ENCODE peak calls at places on chromosome X, in ten cellular contexts. O is ELR; D is cerebellum; V is NCI-H1436; A is NCI-H1092 treated with DMSO at 0.1 percent for 48 hours; W is AG10803; Z is SHP77; E is caudate nucleus; B is HCT116; G is stimulated activated CD4-positive, alpha-beta T cell treated with anti-CD3 and anti-CD28 coated beads, TNF-alpha, amount 100 ng/mL, for 4 hours. S is an unnamed sample.

GRCh38 chrX:7024850-7025249 is 122.7 kb upstream of the STS start:
- DNase-seq in O (no peak), A (no peak), W (no peak), D (no peak), B (no peak), Z (no peak), V (no peak), G (no peak), E (no peak), S (no peak)

GRCh38 chrX:19725545-19726102 is 161.8 kb downstream of the SH3KBP1 start:
- DNase-seq in W (peak), V (no peak), A (no peak), D (no peak), Z (no peak), B (no peak), O (peak), E (no peak), G (no peak), S (peak)

GRCh38 chrX:56766554-56767412 is 37.7 kb downstream of the NBDY start:
- DNase-seq in A (no peak), Z (no peak), V (no peak), B (no peak), E (no peak), D (no peak), O (peak), W (peak), G (no peak), S (no peak)

GRCh38 chrX:48910926-48911406 is 480 bp downstream of the SLC35A2 start:
- DNase-seq in G (no peak), D (no peak), O (peak), B (no peak), A (no peak), E (no peak), W (peak), Z (no peak), V (no peak), S (no peak)

GRCh38 chrX:70436380-70436779 is 8.3 kb upstream of the DLG3 start:
- DNase-seq in O (no peak), V (peak), G (no peak), D (no peak), W (no peak), E (no peak), Z (no peak), A (no peak), B (no peak), S (no peak)

GRCh38 chrX:150236304-150236703 is 126.8 kb upstream of the MAMLD1 start:
- DNase-seq in O (peak), W (no peak), A (no peak), V (no peak), E (no peak), D (no peak), B (no peak), Z (no peak), G (no peak), S (peak)

GRCh38 chrX:150980186-150980585 is 2.9 kb upstream of the HMGB3 start:
- DNase-seq in V (no peak), D (no peak), E (no peak), O (no peak), W (no peak), A (no peak), G (no peak), B (no peak), Z (no peak), S (no peak)

GRCh38 chrX:96689951-96690350 is 5.3 kb downstream of the DIAPH2 start:
- DNase-seq in Z (no peak), G (no peak), B (no peak), V (no peak), O (no peak), D (no peak), A (no peak), E (no peak), W (peak), S (no peak)

GRCh38 chrX:119647552-119648420 is 41.6 kb upstream of the NKRF start:
- DNase-seq in O (no peak), G (no peak), V (no peak), B (no peak), E (no peak), W (no peak), Z (no peak), A (no peak), D (no peak), S (no peak)

GRCh38 chrX:50180073-50180940 is 20.5 kb downstream of the AKAP4 start:
- DNase-seq in E (no peak), W (no peak), Z (no peak), V (no peak), B (no peak), O (no peak), A (no peak), D (no peak), G (no peak), S (no peak)

GRCh38 chrX:137195991-137196390 is 162.2 kb upstream of the GPR101 start:
- DNase-seq in O (peak), E (no peak), W (peak), B (no peak), D (peak), G (no peak), A (no peak), V (no peak), Z (no peak), S (peak)

GRCh38 chrX:55710701-55711100 is 6.8 kb upstream of the RRAGB start:
- DNase-seq in D (no peak), G (no peak), Z (no peak), A (no peak), O (peak), W (peak), B (no peak), E (no peak), V (no peak), S (peak)

GRCh38 chrX:113892891-113893290 is 691.0 kb upstream of the HTR2C start:
- DNase-seq in D (no peak), V (no peak), A (no peak), O (no peak), E (no peak), B (no peak), W (no peak), G (no peak), Z (no peak), S (no peak)

GRCh38 chrX:55007633-55008032 is 7.5 kb downstream of the APEX2 start:
- DNase-seq in A (no peak), E (no peak), V (no peak), O (peak), Z (no peak), W (peak), D (no peak), G (no peak), B (no peak), S (peak)

GRCh38 chrX:153638436-153639176 is 8.4 kb upstream of the DUSP9 start:
- DNase-seq in G (no peak), B (no peak), Z (no peak), O (no peak), V (no peak), D (no peak), E (no peak), W (no peak), A (no peak), S (no peak)

GRCh38 chrX:100748133-100748532 is 16.2 kb upstream of the SYTL4 start:
- DNase-seq in D (no peak), G (no peak), O (peak), V (no peak), Z (no peak), A (no peak), E (no peak), W (no peak), B (peak), S (peak)

GRCh38 chrX:545488-545887 is 85.1 kb upstream of the SHOX start:
- DNase-seq in E (no peak), A (no peak), W (peak), D (no peak), Z (no peak), G (no peak), B (no peak), V (no peak), O (no peak), S (peak)

GRCh38 chrX:78103656-78104446 is at the start of gene PGK1:
- DNase-seq in Z (peak), W (peak), O (peak), A (peak), G (peak), E (peak), D (peak), B (peak), V (peak), S (peak)

GRCh38 chrX:112688242-112688641 is 8.5 kb upstream of the LHFPL1 start:
- DNase-seq in G (no peak), E (no peak), D (no peak), V (no peak), Z (no peak), B (no peak), W (no peak), A (no peak), O (no peak), S (peak)

GRCh38 chrX:135112096-135112729 is 8.1 kb downstream of the ETDB start:
- DNase-seq in E (no peak), W (peak), A (no peak), D (no peak), O (peak), G (no peak), Z (no peak), B (peak), V (peak), S (peak)

GRCh38 chrX:16870861-16871584 is 861 bp upstream of the RBBP7 start:
- DNase-seq in E (no peak), V (no peak), B (no peak), W (peak), A (peak), D (no peak), G (no peak), O (peak), Z (peak), S (no peak)

GRCh38 chrX:109485470-109486340 is 3.8 kb upstream of the GUCY2F start:
- DNase-seq in A (peak), B (peak), W (peak), E (peak), D (peak), Z (peak), V (peak), O (peak), G (peak), S (peak)

GRCh38 chrX:131279617-131280016 is 9.5 kb downstream of the IGSF1 start:
- DNase-seq in E (no peak), O (no peak), G (no peak), A (no peak), V (no peak), Z (no peak), W (no peak), B (no peak), D (no peak), S (no peak)

GRCh38 chrX:16558489-16558888 is 91.5 kb upstream of the S100G start:
- DNase-seq in Z (no peak), D (no peak), O (no peak), G (no peak), B (no peak), V (no peak), W (peak), A (no peak), E (no peak), S (no peak)

GRCh38 chrX:3951859-3952258 is 238.4 kb upstream of the PRKX start:
- DNase-seq in Z (no peak), W (no peak), O (no peak), B (no peak), G (no peak), V (no peak), A (no peak), D (no peak), E (no peak), S (no peak)

S was measured in HT1080.